ENCODE peak calls at places on chromosomes 16 and 17, in four cellular contexts. M is K562, G is GM12878, E is HepG2. N is an unnamed sample.

GRCh38 chr17:80754846-80755245 is 210.2 kb downstream of the RPTOR start:
- DNase-seq in M (no peak), G (no peak), E (no peak), N (no peak)

GRCh38 chr17:15091825-15092224 is 173.3 kb downstream of the PMP22 start:
- DNase-seq in M (no peak), G (no peak), E (no peak), N (no peak)

GRCh38 chr16:53792161-53792951 is 88.4 kb downstream of the FTO start:
- DNase-seq in M (no peak), G (no peak), E (no peak), N (no peak)

GRCh38 chr16:61366006-61366405 is 670.2 kb downstream of the CDH8 start:
- DNase-seq in M (no peak), G (no peak), E (no peak), N (no peak)

GRCh38 chr17:80656590-80656989 is 112.0 kb downstream of the RPTOR start:
- DNase-seq in M (no peak), G (peak; percentile 21), E (no peak), N (no peak)

GRCh38 chr17:81723651-81724209 is 11.6 kb downstream of the SLC25A10 start:
- DNase-seq in M (no peak), G (no peak), E (no peak), N (no peak)

GRCh38 chr17:55726440-55726839 is 3.8 kb upstream of the TMEM100 start:
- DNase-seq in M (no peak), G (no peak), E (no peak), N (no peak)

GRCh38 chr16:87358696-87359095 is 24.9 kb downstream of the FBXO31 start:
- DNase-seq in M (no peak), G (no peak), E (no peak), N (no peak)

GRCh38 chr17:74763565-74764387 is 12.4 kb downstream of the NAT9 start:
- DNase-seq in M (no peak), G (no peak), E (peak; percentile 97), N (no peak)

GRCh38 chr16:50745940-50746339 is 4.1 kb downstream of the CYLD start:
- DNase-seq in M (no peak), G (no peak), E (no peak), N (no peak)

GRCh38 chr16:86061318-86061695 is 162.3 kb downstream of the IRF8 start:
- DNase-seq in M (no peak), G (no peak), E (no peak), N (no peak)

GRCh38 chr17:40021471-40021961 is 6.3 kb downstream of the CSF3 start:
- DNase-seq in M (no peak), G (no peak), E (no peak), N (no peak)

GRCh38 chr17:78883533-78884131 is 19.4 kb downstream of the CEP295NL start:
- DNase-seq in M (no peak), G (no peak), E (peak; percentile 89), N (no peak)

GRCh38 chr16:35184356-35184870 is 1725.0 kb downstream of the TP53TG3F start:
- DNase-seq in M (no peak), G (no peak), E (no peak), N (no peak)

DNA sequence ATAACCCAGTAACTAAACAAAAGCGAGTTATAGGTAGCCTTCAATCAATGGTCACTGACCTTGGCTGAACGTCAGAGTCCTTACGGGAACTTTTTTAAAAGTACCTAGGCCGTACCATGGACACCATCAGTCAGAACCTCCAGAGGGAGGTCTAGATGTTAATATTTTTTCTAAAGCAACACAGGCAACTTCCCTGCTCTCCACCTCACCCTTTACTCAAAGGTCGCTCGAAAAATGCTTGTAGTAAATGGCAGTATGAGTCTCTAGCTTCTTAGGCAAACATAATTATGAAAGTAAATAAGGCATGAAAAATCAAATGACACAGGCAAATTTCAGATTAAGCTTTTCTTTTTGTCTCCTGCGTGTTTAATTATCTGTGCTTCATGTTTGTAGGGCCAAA is 82.1 kb downstream of the SLC39A11 start:
- DNase-seq in M (no peak), G (no peak), E (peak; percentile 47), N (no peak)
- TF ChIP-seq SP1 in M (no peak), G (no peak), E (no peak), N (no peak)

DNA sequence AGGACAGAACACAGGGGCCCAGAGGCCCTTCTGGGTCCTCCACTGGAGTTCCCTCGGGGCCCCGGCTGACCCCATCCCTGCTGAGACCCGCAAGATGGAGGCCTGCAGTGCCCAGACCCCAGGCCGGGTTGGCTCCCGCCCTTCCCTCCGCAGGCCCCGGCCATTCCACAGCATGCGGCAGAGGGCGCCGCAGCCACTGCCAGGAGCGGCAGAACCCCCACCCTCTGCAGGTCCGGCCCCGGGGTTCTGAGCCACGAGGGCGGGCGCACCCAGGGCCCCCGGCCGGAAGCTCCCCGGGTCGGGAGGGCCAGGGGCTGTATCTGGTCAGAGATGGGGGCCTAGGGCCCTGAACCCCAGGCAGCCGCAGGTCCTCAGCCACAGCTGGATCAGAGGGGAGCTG is 2.4 kb upstream of the PERCC1 start:
- DNase-seq in M (peak; percentile 56), G (no peak), E (no peak), N (peak; percentile 57)
- TF ChIP-seq FOXM1 in M (no peak), G (no peak), E (no peak), N (no peak)

GRCh38 chr16:66554492-66554891 is 2.1 kb downstream of the CKLF start:
- DNase-seq in M (no peak), G (no peak), E (no peak), N (no peak)

GRCh38 chr16:66552288-66553143 is at the start of gene CKLF:
- DNase-seq in M (peak; percentile 94), G (peak; percentile 66), E (peak; percentile 85), N (peak; percentile 95)

GRCh38 chr16:66554021-66554420 is 1.6 kb downstream of the CKLF start:
- DNase-seq in M (no peak), G (no peak), E (no peak), N (no peak)

GRCh38 chr16:66551788-66552287 is 538 bp upstream of the CKLF start:
- DNase-seq in M (no peak), G (no peak), E (no peak), N (no peak)

DNA sequence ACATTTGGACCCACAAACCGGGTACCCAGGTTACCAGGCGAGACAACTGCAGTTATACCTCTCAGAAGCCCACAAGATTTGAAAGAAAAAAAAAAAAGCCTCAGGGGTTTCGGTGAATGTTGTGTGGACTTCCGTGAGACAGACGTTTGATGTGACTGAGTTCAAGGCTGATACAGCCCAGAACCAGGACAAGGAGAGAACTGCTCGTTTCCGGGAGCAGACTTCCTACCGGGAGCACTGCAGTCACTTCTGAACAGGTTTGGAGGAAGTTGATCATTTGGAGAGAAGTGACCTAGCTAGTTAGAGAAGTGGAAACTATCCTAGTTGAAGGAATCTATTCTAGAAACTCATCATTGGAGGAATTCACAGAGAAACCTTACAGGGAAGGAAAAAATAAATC is 847 bp downstream of the CKLF start:
- DNase-seq in M (peak; percentile 41), G (no peak), E (no peak), N (no peak)
- TF ChIP-seq SP1 in M (no peak), G (no peak), E (no peak), N (no peak)

GRCh38 chr16:80171746-80172145 is 369.0 kb upstream of the DYNLRB2 start:
- DNase-seq in M (no peak), G (no peak), E (no peak), N (no peak)
- TF ChIP-seq FOXM1 in M (no peak), G (no peak), E (no peak), N (no peak)

GRCh38 chr17:42179911-42180410 is 981 bp downstream of the KCNH4 start:
- DNase-seq in M (peak; percentile 72), G (no peak), E (peak; percentile 47), N (peak; percentile 43)
- TF ChIP-seq SP1 in M (no peak), G (no peak), E (peak; percentile 16), N (no peak)

GRCh38 chr17:67867591-67867990 is 42.3 kb downstream of the BPTF start:
- DNase-seq in M (no peak), G (no peak), E (no peak), N (no peak)
- TF ChIP-seq FOXM1 in M (no peak), G (no peak), E (no peak), N (no peak)

GRCh38 chr16:9351440-9351839 is 260.0 kb downstream of the HAPSTR1 start:
- DNase-seq in M (no peak), G (no peak), E (no peak), N (no peak)
- TF ChIP-seq SP1 in M (no peak), G (no peak), E (no peak), N (no peak)

DNA sequence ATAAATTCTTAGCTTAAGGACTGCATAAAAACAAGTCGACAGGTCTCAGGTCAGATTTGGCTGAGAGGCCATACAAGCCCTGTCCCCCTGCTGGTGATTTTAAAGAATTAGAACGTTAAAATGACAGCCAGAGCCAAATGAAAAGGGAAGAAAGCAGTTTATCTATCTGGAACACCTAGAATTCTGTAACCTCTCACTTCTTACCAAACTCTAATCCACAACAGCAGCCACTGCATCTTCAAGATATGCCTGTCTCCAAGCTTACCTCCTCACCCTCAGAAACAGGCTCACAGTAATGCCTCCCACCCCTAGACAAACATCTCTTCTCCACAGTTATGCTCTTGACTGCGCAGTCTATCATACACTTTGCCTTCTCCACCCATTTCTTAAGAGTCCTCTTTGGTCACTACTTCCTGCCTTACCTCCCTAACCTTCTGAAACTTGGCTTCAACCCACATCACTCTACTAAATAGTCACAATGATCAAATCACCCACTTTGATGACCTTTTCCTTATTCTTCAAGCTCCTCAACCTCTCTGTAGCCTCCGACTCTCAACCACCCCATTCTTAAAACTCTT is 14.2 kb downstream of the ANKFY1 start:
- DNase-seq in M (peak; percentile 89), G (no peak), E (peak; percentile 40), N (peak; percentile 62)
- TF ChIP-seq FOXM1 in M (peak; percentile 88), G (no peak), E (no peak), N (no peak)

GRCh38 chr17:77684803-77685580 is 273.5 kb upstream of the TNRC6C start:
- DNase-seq in M (no peak), G (no peak), E (no peak), N (no peak)
- TF ChIP-seq SP1 in M (no peak), G (no peak), E (no peak), N (no peak)

GRCh38 chr16:73047536-73048291 is at the start of gene ZFHX3:
- DNase-seq in M (no peak), G (no peak), E (peak; percentile 76), N (no peak)
- TF ChIP-seq FOXM1 in M (no peak), G (no peak), E (no peak), N (no peak)

N was measured in HEK293T.